ENCODE peak calls at places on chromosomes 12 and 14, in five cellular contexts. One of them, this sample, is unnamed.

GRCh38 chr14:24430682-24431568 is 1.2 kb downstream of the KHNYN start:
- DNase-seq in A549: no peak
- DNase-seq in GM23338: peak; percentile 56
- DNase-seq in HepG2: no peak
- DNase-seq in GM12878: no peak
- DNase-seq in this sample: no peak

GRCh38 chr12:42730286-42730685 is 140.7 kb upstream of the PRICKLE1 start:
- DNase-seq in A549: no peak
- DNase-seq in GM23338: no peak
- DNase-seq in HepG2: no peak
- DNase-seq in GM12878: no peak
- DNase-seq in this sample: no peak

GRCh38 chr12:124474709-124475108 is 92.7 kb downstream of the NCOR2 start:
- DNase-seq in A549: no peak
- DNase-seq in GM23338: no peak
- DNase-seq in HepG2: no peak
- DNase-seq in GM12878: no peak
- DNase-seq in this sample: no peak

GRCh38 chr12:27260746-27261145 is 16.7 kb downstream of the STK38L start:
- DNase-seq in A549: no peak
- DNase-seq in GM23338: no peak
- DNase-seq in HepG2: no peak
- DNase-seq in GM12878: no peak
- DNase-seq in this sample: no peak

GRCh38 chr14:74620923-74621322 is 8.9 kb upstream of the LTBP2 start:
- DNase-seq in A549: no peak
- DNase-seq in GM23338: no peak
- DNase-seq in HepG2: no peak
- DNase-seq in GM12878: no peak
- DNase-seq in this sample: no peak

GRCh38 chr14:84707830-84708229 is 822.1 kb upstream of the FLRT2 start:
- DNase-seq in A549: no peak
- DNase-seq in GM23338: peak; percentile 2
- DNase-seq in HepG2: no peak
- DNase-seq in GM12878: no peak
- DNase-seq in this sample: no peak

GRCh38 chr12:42617622-42618021 is 28.1 kb upstream of the PRICKLE1 start:
- DNase-seq in A549: no peak
- DNase-seq in GM23338: no peak
- DNase-seq in HepG2: no peak
- DNase-seq in GM12878: no peak
- DNase-seq in this sample: peak; percentile 22

GRCh38 chr14:69570836-69571330 is 3.8 kb downstream of the CCDC177 start:
- DNase-seq in A549: no peak
- DNase-seq in GM23338: no peak
- DNase-seq in HepG2: no peak
- DNase-seq in GM12878: no peak
- DNase-seq in this sample: no peak

GRCh38 chr14:104983231-104983721 is 2.3 kb upstream of the CLBA1 start:
- DNase-seq in A549: no peak
- DNase-seq in GM23338: no peak
- DNase-seq in HepG2: no peak
- DNase-seq in GM12878: no peak
- DNase-seq in this sample: no peak

GRCh38 chr14:102184678-102185040 is 45.0 kb downstream of the WDR20 start:
- DNase-seq in A549: no peak
- DNase-seq in GM23338: peak; percentile 53
- DNase-seq in HepG2: no peak
- DNase-seq in GM12878: no peak
- DNase-seq in this sample: no peak

GRCh38 chr14:96627811-96628775 is 125.9 kb downstream of the PAPOLA start:
- DNase-seq in A549: no peak
- DNase-seq in GM23338: no peak
- DNase-seq in HepG2: no peak
- DNase-seq in GM12878: no peak
- DNase-seq in this sample: no peak

GRCh38 chr14:102862154-102862772 is 60.2 kb upstream of the AMN start:
- DNase-seq in A549: no peak
- DNase-seq in GM23338: no peak
- DNase-seq in HepG2: no peak
- DNase-seq in GM12878: no peak
- DNase-seq in this sample: no peak

GRCh38 chr14:22314183-22314820 is 274.7 kb downstream of the DAD1 start:
- DNase-seq in A549: peak; percentile 46
- DNase-seq in GM23338: peak; percentile 82
- DNase-seq in HepG2: peak; percentile 82
- DNase-seq in GM12878: peak; percentile 48
- DNase-seq in this sample: peak; percentile 60

GRCh38 chr14:24630872-24631477 is 3.0 kb downstream of the GZMB start:
- DNase-seq in A549: no peak
- DNase-seq in GM23338: no peak
- DNase-seq in HepG2: peak; percentile 46
- DNase-seq in GM12878: no peak
- DNase-seq in this sample: no peak

GRCh38 chr12:132152921-132153321 is 8.7 kb downstream of the NOC4L start:
- DNase-seq in A549: no peak
- DNase-seq in GM23338: no peak
- DNase-seq in HepG2: no peak
- DNase-seq in GM12878: no peak
- DNase-seq in this sample: no peak

GRCh38 chr12:32240210-32240609 is 133.6 kb downstream of the BICD1 start:
- DNase-seq in A549: no peak
- DNase-seq in GM23338: no peak
- DNase-seq in HepG2: no peak
- DNase-seq in GM12878: no peak
- DNase-seq in this sample: no peak

GRCh38 chr14:90495357-90496276 is 98.8 kb downstream of the CALM1 start:
- DNase-seq in A549: peak; percentile 67
- DNase-seq in GM23338: peak; percentile 96
- DNase-seq in HepG2: peak; percentile 53
- DNase-seq in GM12878: no peak
- DNase-seq in this sample: no peak

GRCh38 chr14:100712490-100712889 is 14.2 kb upstream of the DLK1 start:
- DNase-seq in A549: no peak
- DNase-seq in GM23338: no peak
- DNase-seq in HepG2: no peak
- DNase-seq in GM12878: no peak
- DNase-seq in this sample: no peak

GRCh38 chr14:22225526-22226133 is 363.4 kb downstream of the DAD1 start:
- DNase-seq in A549: no peak
- DNase-seq in GM23338: no peak
- DNase-seq in HepG2: no peak
- DNase-seq in GM12878: no peak
- DNase-seq in this sample: no peak

GRCh38 chr12:2801044-2801783 is 6.4 kb downstream of the FKBP4 start:
- DNase-seq in A549: no peak
- DNase-seq in GM23338: no peak
- DNase-seq in HepG2: no peak
- DNase-seq in GM12878: no peak
- DNase-seq in this sample: no peak

GRCh38 chr12:98418357-98419075 is 96.9 kb upstream of the TMPO start:
- DNase-seq in A549: peak; percentile 55
- DNase-seq in GM23338: peak; percentile 74
- DNase-seq in HepG2: no peak
- DNase-seq in GM12878: no peak
- DNase-seq in this sample: no peak

GRCh38 chr12:44930972-44931600 is 55.0 kb upstream of the NELL2 start:
- DNase-seq in A549: peak; percentile 37
- DNase-seq in GM23338: peak; percentile 95
- DNase-seq in HepG2: peak; percentile 49
- DNase-seq in GM12878: no peak
- DNase-seq in this sample: peak; percentile 40

GRCh38 chr12:104886418-104887401 is 71.4 kb downstream of the SLC41A2 start:
- DNase-seq in A549: no peak
- DNase-seq in GM23338: no peak
- DNase-seq in HepG2: no peak
- DNase-seq in GM12878: no peak
- DNase-seq in this sample: peak; percentile 15

GRCh38 chr12:38906482-38907170 is 1.2 kb upstream of the CPNE8 start:
- DNase-seq in A549: peak; percentile 78
- DNase-seq in GM23338: peak; percentile 94
- DNase-seq in HepG2: peak; percentile 45
- DNase-seq in GM12878: peak; percentile 56
- DNase-seq in this sample: peak; percentile 74

GRCh38 chr14:33987565-33988080 is 36.7 kb upstream of the EGLN3 start:
- DNase-seq in A549: no peak
- DNase-seq in GM23338: no peak
- DNase-seq in HepG2: peak; percentile 79
- DNase-seq in GM12878: no peak
- DNase-seq in this sample: no peak

GRCh38 chr12:1747609-1748008 is 56.7 kb downstream of the ADIPOR2 start:
- DNase-seq in A549: no peak
- DNase-seq in GM23338: no peak
- DNase-seq in HepG2: no peak
- DNase-seq in GM12878: no peak
- DNase-seq in this sample: no peak
- TF ChIP-seq REST in A549: no peak
- TF ChIP-seq REST in GM23338: no peak
- TF ChIP-seq REST in HepG2: no peak
- TF ChIP-seq REST in GM12878: no peak
- TF ChIP-seq REST in this sample: no peak

GRCh38 chr12:65885312-65885711 is 61.0 kb downstream of the HMGA2 start:
- DNase-seq in A549: no peak
- DNase-seq in GM23338: no peak
- DNase-seq in HepG2: no peak
- DNase-seq in GM12878: no peak
- DNase-seq in this sample: no peak
- TF ChIP-seq REST in A549: no peak
- TF ChIP-seq REST in GM23338: no peak
- TF ChIP-seq REST in HepG2: no peak
- TF ChIP-seq REST in GM12878: no peak
- TF ChIP-seq REST in this sample: no peak

DNA sequence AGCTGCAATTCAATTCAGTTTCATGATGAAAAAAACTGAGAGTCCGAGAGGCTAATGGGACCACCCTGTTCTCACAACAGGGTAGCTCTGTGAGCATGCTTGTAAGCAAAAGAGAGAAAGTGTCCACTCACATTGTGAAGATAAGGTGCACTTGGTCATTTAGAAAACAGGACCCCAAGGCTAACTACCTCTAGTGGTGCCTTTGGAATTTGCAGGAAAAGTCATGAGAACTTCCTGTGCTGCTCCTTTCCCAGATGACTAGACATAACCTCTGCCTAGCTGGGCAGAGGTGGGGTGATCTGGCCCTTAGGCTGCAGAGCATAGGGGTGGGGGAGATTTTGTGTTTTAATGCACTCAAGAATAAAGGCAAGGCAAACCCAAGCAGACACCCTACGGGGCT is 118.9 kb downstream of the STAB2 start:
- DNase-seq in A549: peak; percentile 28
- DNase-seq in GM23338: peak; percentile 69
- DNase-seq in HepG2: peak; percentile 10
- DNase-seq in GM12878: no peak
- DNase-seq in this sample: peak; percentile 6
- TF ChIP-seq REST in A549: no peak
- TF ChIP-seq REST in GM23338: no peak
- TF ChIP-seq REST in HepG2: no peak
- TF ChIP-seq REST in GM12878: no peak
- TF ChIP-seq REST in this sample: no peak

GRCh38 chr12:71300772-71301675 is 138.6 kb upstream of the LGR5 start:
- DNase-seq in A549: no peak
- DNase-seq in GM23338: no peak
- DNase-seq in HepG2: no peak
- DNase-seq in GM12878: no peak
- DNase-seq in this sample: no peak
- TF ChIP-seq REST in A549: no peak
- TF ChIP-seq REST in GM23338: no peak
- TF ChIP-seq REST in HepG2: no peak
- TF ChIP-seq REST in GM12878: no peak
- TF ChIP-seq REST in this sample: no peak

DNA sequence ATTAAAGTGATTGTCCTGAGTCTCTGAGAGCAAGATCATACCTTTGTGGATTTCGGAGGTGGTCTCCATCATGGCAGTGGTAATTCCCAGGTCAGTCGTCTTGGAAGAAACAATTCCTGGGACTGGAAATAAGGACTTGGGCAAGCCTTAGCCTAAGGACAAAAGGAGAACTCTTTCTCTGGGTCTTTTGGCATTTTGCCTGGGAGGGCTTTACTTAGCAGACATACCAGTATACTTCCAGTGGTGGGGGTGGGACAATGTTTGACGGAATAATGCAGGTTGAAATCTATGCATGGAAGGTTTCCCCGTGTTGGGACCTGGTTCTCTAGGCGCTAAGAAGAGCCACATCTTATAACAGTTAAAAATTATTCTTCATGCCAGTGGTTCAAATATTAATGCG is 70.4 kb upstream of the USP44 start:
- DNase-seq in A549: no peak
- DNase-seq in GM23338: no peak
- DNase-seq in HepG2: no peak
- DNase-seq in GM12878: no peak
- DNase-seq in this sample: no peak
- TF ChIP-seq REST in A549: no peak
- TF ChIP-seq REST in GM23338: no peak
- TF ChIP-seq REST in HepG2: no peak
- TF ChIP-seq REST in GM12878: no peak
- TF ChIP-seq REST in this sample: no peak

DNA sequence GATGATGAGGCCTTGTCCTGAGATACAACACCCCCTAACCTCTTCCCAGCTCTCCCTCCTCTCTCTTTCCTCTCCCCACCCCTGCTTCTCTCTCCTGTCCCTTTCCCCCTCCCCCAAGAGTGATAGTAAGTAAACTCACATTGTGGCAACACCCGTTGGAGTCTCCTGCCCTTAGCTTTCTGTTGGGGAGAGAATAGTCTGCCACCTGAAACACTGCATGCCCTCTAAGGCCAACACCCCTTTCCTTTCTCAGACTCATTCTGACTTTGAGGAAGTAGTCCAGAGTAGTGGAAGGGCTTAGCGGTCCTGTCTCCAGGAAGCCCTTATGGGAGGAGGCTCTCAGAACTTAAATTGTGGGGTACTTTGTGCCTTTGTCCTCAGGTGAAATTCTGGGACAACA is 95.2 kb downstream of the PRKCH start:
- DNase-seq in A549: no peak
- DNase-seq in GM23338: no peak
- DNase-seq in HepG2: no peak
- DNase-seq in GM12878: no peak
- DNase-seq in this sample: no peak
- TF ChIP-seq REST in A549: no peak
- TF ChIP-seq REST in GM23338: no peak
- TF ChIP-seq REST in HepG2: no peak
- TF ChIP-seq REST in GM12878: no peak
- TF ChIP-seq REST in this sample: no peak

DNA sequence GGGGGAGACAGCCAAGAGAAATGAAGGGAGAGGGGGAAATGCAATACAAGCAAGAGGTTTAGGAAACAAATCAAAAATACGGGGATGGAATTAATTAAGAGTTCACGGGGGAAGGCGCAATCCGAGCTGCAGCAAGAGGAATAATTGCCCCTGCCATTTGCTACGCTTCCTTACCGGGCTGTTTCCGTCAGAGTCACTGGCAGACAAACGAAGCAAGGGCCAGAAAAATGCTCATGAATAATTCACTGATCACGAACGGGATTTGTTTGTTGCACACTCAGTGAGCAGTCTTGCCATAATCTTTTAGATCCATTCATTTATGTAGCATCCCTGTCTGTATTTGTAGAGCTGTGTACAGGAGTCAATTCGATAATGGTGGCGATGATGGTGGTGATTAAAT is 39.0 kb downstream of the PLXNC1 start:
- DNase-seq in A549: no peak
- DNase-seq in GM23338: no peak
- DNase-seq in HepG2: no peak
- DNase-seq in GM12878: no peak
- DNase-seq in this sample: no peak
- TF ChIP-seq REST in A549: no peak
- TF ChIP-seq REST in GM23338: no peak
- TF ChIP-seq REST in HepG2: no peak
- TF ChIP-seq REST in GM12878: no peak
- TF ChIP-seq REST in this sample: no peak